ENCODE peak calls at places on chromosomes 1 and 21, in eight cellular contexts. S, X, Q, U, L, Y, J and F are unnamed samples. For H3K4me1, the result is how much of the 10 kb centered on the place peaks cover.

GRCh38 chr21:46196733-46197132 is 12.5 kb upstream of the SPATC1L start:
- DNase-seq in Y (no peak), S (no peak), Q (peak), J (no peak), U (no peak), L (peak), X (no peak), F (no peak)

GRCh38 chr1:241101622-241102021 is 255.4 kb downstream of the RGS7 start:
- DNase-seq in U (no peak), J (no peak), X (no peak), Y (no peak), L (no peak), S (no peak), Q (no peak), F (no peak)

GRCh38 chr1:25744140-25744581 is 55.8 kb upstream of the SELENON start:
- DNase-seq in Q (peak), J (no peak), Y (peak), U (peak), X (no peak), S (peak), L (peak), F (no peak)

GRCh38 chr1:71193153-71193552 is 112.3 kb upstream of the ZRANB2 start:
- DNase-seq in U (no peak), S (no peak), L (no peak), Q (no peak), Y (no peak), X (no peak), J (no peak), F (no peak)

GRCh38 chr21:27363719-27364479 is 397.0 kb upstream of the ADAMTS5 start:
- DNase-seq in U (no peak), L (no peak), Q (no peak), J (no peak), S (no peak), Y (no peak), X (no peak), F (no peak)

GRCh38 chr1:154775559-154776338 is 94.3 kb downstream of the KCNN3 start:
- DNase-seq in U (no peak), Q (no peak), J (no peak), S (no peak), X (no peak), L (no peak), Y (no peak), F (no peak)

GRCh38 chr21:23401278-23401677 is 2206.0 kb downstream of the MRPL39 start:
- DNase-seq in Q (no peak), L (no peak), S (no peak), X (no peak), Y (no peak), J (no peak), U (no peak), F (no peak)

GRCh38 chr1:223035724-223036478 is 107.1 kb downstream of the TLR5 start:
- DNase-seq in S (no peak), Q (no peak), J (no peak), Y (no peak), L (no peak), U (no peak), X (no peak), F (no peak)

GRCh38 chr1:27521336-27522147 is 31.6 kb upstream of the WASF2 start:
- DNase-seq in S (no peak), Y (no peak), J (no peak), L (no peak), X (no peak), U (no peak), Q (no peak), F (no peak)

GRCh38 chr1:180674603-180675530 is 43.0 kb downstream of the XPR1 start:
- DNase-seq in S (no peak), J (no peak), Q (no peak), Y (no peak), U (no peak), X (no peak), L (no peak), F (no peak)

GRCh38 chr1:47459263-47459788 is 21.5 kb downstream of the FOXD2 start:
- DNase-seq in U (no peak), L (no peak), X (no peak), Y (no peak), J (no peak), Q (no peak), S (no peak), F (no peak)

GRCh38 chr1:183239220-183239742 is 53.2 kb downstream of the LAMC2 start:
- DNase-seq in J (no peak), S (no peak), Y (no peak), X (no peak), Q (no peak), L (no peak), U (no peak), F (no peak)

GRCh38 chr1:29629814-29630516 is 393.6 kb downstream of the PTPRU start:
- DNase-seq in J (no peak), U (no peak), S (no peak), X (no peak), Q (no peak), Y (no peak), L (peak), F (no peak)

GRCh38 chr1:76425843-76426145 is 351.2 kb downstream of the ST6GALNAC3 start:
- DNase-seq in U (no peak), J (no peak), S (no peak), Q (no peak), X (no peak), Y (peak), L (no peak), F (no peak)

GRCh38 chr1:236064674-236065508 is at the start of gene NID1:
- DNase-seq in X (peak), L (peak), S (peak), J (no peak), U (peak), Q (peak), Y (peak), F (no peak)
- H3K4me1 ChIP-seq in X (under half), L (under half), S (under half), J (under half), U (under half), Q (under half), Y (under half), F (under half)

GRCh38 chr1:17575786-17576584 is 36.5 kb downstream of the ARHGEF10L start:
- DNase-seq in Y (no peak), J (no peak), U (no peak), S (no peak), X (no peak), Q (no peak), L (no peak), F (no peak)

GRCh38 chr1:17581389-17582123 is 42.1 kb downstream of the ARHGEF10L start:
- DNase-seq in L (no peak), Q (no peak), J (peak), S (no peak), X (no peak), Y (no peak), U (no peak), F (no peak)

GRCh38 chr1:17582124-17582768 is 42.7 kb downstream of the ARHGEF10L start:
- DNase-seq in S (no peak), U (no peak), L (no peak), J (no peak), Q (no peak), Y (peak), X (no peak), F (no peak)

GRCh38 chr1:17577907-17578297 is 38.4 kb downstream of the ARHGEF10L start:
- DNase-seq in S (no peak), X (no peak), Q (no peak), U (no peak), L (no peak), Y (no peak), J (no peak), F (no peak)

GRCh38 chr1:17579951-17580939 is 40.7 kb downstream of the ARHGEF10L start:
- DNase-seq in Y (no peak), X (no peak), L (peak), U (peak), S (no peak), Q (peak), J (no peak), F (no peak)
- H3K4me1 ChIP-seq in Y (under half), X (under half), L (half or more), U (half or more), S (under half), Q (under half), J (under half), F (under half)

GRCh38 chr1:165898837-165899236 is 71.4 kb downstream of the UCK2 start:
- DNase-seq in X (no peak), Q (no peak), U (no peak), L (no peak), S (no peak), J (no peak), Y (peak), F (no peak)

GRCh38 chr1:165895451-165895871 is 68.0 kb downstream of the UCK2 start:
- DNase-seq in Y (no peak), U (no peak), L (no peak), Q (no peak), J (no peak), S (no peak), X (no peak), F (no peak)

GRCh38 chr1:165896277-165896676 is 68.9 kb downstream of the UCK2 start:
- DNase-seq in X (no peak), L (no peak), S (peak), Y (peak), U (no peak), J (no peak), Q (no peak), F (no peak)

GRCh38 chr1:165899461-165899941 is 72.1 kb downstream of the UCK2 start:
- DNase-seq in Y (peak), Q (no peak), X (no peak), U (no peak), L (peak), J (no peak), S (no peak), F (no peak)

DNA sequence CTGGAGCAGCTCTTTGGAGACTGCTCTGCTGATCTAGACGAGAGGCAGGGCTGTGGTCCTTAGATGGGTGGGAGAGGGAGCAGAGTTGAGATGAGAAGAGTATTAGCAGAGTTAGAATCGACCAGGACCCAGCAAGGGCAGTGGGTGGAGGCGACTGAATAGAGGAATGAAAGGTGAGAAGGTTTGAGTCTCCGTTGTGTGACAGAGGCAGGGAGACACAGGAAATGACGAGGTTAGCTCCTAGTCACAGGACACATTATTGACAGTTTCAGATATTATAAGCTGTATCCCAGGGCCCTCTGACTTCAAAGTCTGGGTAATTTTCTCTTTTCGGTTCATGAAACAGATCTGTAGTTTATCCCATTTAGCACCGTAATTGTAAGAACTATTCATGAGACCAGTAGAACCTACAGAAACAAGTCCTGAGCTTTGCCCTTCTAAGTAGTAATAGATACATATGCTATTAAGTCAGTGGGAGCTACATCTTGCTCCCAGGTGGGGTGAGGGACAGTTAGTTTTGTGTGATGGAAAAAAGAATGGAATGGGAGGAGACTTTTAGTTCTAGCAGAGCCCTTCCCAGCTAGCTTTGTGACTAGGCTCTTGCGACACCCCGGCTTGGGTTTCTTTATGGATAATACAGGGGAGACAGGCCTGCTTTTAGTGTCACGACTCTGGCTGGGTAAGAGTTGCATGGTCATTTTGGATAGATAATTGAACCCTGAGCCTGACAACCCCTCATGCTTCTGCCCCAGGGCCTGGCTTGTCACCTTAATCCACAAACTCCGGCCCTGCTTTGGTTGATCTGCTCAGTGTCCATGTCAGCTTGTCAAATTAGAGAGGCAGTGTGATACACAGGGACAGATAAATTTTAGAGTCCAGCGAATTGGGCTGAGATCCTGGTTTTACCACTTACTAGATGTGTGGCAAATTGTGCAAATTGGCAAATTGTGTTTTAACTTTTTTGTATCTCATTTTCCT is 70.2 kb downstream of the UCK2 start:
- DNase-seq in J (no peak), U (no peak), X (no peak), S (no peak), Q (no peak), Y (no peak), L (no peak), F (no peak)
- H3K4me1 ChIP-seq in J (under half), U (under half), X (under half), S (under half), Q (under half), Y (half or more), L (half or more), F (under half)

GRCh38 chr21:43187715-43188114 is 18.9 kb downstream of the CRYAA start:
- DNase-seq in Q (no peak), L (no peak), J (no peak), U (peak), S (peak), Y (no peak), X (no peak), F (no peak)
- H3K4me1 ChIP-seq in Q (under half), L (under half), J (under half), U (under half), S (under half), Y (under half), X (under half), F (under half)

DNA sequence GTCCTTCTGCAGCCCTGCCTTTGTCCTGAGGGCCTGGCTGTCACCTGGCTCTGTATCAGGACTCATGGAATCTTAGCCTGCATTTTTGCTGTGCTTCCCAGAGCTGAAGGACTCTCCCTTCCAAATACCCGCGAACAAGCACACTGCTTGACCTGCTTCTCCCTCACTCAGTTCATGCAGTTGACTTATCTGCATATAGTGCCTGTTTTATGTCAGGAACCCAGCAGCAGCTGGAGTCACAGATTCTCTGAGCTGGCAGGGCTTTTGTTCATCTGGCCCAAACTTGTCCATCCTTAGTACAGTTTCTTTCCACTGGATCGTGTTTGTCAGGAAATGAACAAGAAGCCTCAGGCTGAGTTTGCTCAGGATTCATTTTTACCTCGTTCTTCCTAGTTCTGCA is 151.2 kb downstream of the HIVEP3 start:
- DNase-seq in U (no peak), Q (no peak), Y (peak), S (no peak), L (no peak), X (no peak), J (no peak), F (peak)
- H3K4me1 ChIP-seq in U (under half), Q (half or more), Y (under half), S (under half), L (under half), X (under half), J (under half), F (half or more)

GRCh38 chr1:31985430-31985829 is 28.2 kb upstream of the KHDRBS1 start:
- DNase-seq in L (no peak), J (peak), Q (no peak), U (no peak), X (no peak), S (no peak), Y (no peak), F (no peak)

GRCh38 chr1:31989964-31990363 is 23.7 kb upstream of the KHDRBS1 start:
- DNase-seq in L (no peak), Y (no peak), J (no peak), U (no peak), X (no peak), Q (peak), S (no peak), F (no peak)

GRCh38 chr1:31984419-31985347 is 29.0 kb upstream of the KHDRBS1 start:
- DNase-seq in Q (no peak), X (no peak), U (no peak), S (no peak), L (no peak), J (peak), Y (peak), F (no peak)

GRCh38 chr1:31991202-31991601 is 22.5 kb upstream of the KHDRBS1 start:
- DNase-seq in S (no peak), Q (no peak), J (no peak), L (no peak), U (no peak), Y (no peak), X (no peak), F (peak)

GRCh38 chr1:31987231-31987630 is 26.4 kb upstream of the KHDRBS1 start:
- DNase-seq in S (no peak), U (no peak), X (no peak), J (no peak), L (no peak), Q (peak), Y (no peak), F (no peak)
- H3K4me1 ChIP-seq in S (under half), U (under half), X (under half), J (under half), L (under half), Q (under half), Y (under half), F (under half)

DNA sequence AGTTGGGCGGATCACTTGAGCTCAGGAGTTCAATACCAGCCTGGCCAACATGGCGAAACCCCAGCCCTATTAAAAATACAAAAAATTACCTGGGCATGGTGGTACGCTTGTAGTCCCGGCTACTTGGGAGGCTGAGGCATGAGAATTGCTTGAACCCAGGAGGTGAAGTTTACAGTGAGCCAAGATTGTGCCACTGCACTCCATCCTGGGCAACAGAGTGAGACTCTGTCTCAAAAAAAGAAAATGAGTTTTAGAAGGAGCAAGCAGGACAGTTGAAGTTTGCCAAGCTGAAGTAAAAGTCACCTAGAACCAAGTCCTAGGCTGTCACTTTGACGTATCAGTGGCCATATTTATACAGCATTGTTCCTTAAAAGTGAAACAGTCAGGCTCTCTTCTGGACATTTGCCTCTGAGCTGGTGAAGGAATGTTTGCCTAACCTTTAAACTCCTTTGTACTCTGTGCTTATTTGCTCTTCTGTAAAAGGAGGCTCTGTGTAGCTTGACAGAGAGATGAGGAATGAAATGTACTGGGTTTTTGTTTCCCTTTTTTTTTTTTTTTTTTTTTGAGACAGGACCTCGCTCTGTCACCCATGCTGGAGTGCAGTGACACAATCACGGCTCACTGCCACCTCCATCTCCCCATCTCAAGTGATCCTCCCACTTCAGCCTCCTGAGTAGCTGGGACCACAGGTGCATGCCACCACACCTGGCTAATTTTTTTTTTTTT is 2.8 kb downstream of the RAB4A start:
- DNase-seq in X (no peak), Q (no peak), S (no peak), U (peak), L (peak), J (no peak), Y (no peak), F (no peak)
- H3K4me1 ChIP-seq in X (under half), Q (under half), S (half or more), U (half or more), L (half or more), J (under half), Y (under half), F (under half)

GRCh38 chr1:39128126-39128525 is 76.4 kb upstream of the MACF1 start:
- DNase-seq in Q (no peak), L (no peak), Y (no peak), S (no peak), X (no peak), U (no peak), J (no peak), F (no peak)

GRCh38 chr1:39128959-39129358 is 75.5 kb upstream of the MACF1 start:
- DNase-seq in S (no peak), L (peak), J (no peak), U (peak), Y (peak), Q (peak), X (no peak), F (no peak)

GRCh38 chr1:39129514-39129913 is 75.0 kb upstream of the MACF1 start:
- DNase-seq in Y (peak), L (no peak), S (no peak), J (peak), U (no peak), Q (no peak), X (no peak), F (no peak)

GRCh38 chr1:39130297-39130696 is 74.2 kb upstream of the MACF1 start:
- DNase-seq in U (no peak), Q (no peak), J (no peak), L (no peak), S (no peak), X (no peak), Y (peak), F (no peak)

DNA sequence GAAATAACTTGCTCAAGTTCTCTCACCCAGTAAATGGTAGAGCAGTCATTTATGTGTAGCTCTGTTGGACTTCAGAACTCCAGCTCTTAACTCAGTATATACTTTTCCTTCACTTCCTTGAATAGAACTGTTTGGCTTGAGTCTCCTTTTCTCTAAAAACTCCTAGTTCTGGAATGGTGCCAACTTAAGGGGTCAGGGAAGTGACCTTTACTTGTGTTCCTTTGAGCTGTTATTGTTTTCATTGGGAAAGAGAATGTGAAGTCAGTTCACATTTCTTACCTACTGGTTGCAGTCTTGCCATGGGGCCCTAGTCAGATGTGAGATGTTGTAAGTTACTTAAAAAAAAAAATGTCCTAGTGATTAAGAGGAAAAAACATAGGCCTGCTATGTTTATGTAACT is 77.0 kb upstream of the MACF1 start:
- DNase-seq in X (peak), Q (no peak), U (no peak), S (no peak), L (peak), Y (peak), J (no peak), F (no peak)
- H3K4me1 ChIP-seq in X (under half), Q (half or more), U (under half), S (half or more), L (half or more), Y (half or more), J (under half), F (under half)